ENCODE peak calls at places on chromosomes 1 and 21, in six cellular contexts. E is NCI-H748 treated with DMSO at 0.1 percent for 48 hours; B is C1 segment of cervical spinal cord; U is activated T-helper 1 cell treated with Interleukin-2 at 50 U/mL for 16 hours; L is activated naive CD4-positive, alpha-beta T cell treated with anti-CD3 and anti-CD28 coated beads, Interleukin-2, amount 50 U/mL, for 16 hours; F is fibroblast of lung. O is an unnamed sample.

GRCh38 chr1:219298581-219299148 is 125.0 kb downstream of the LYPLAL1 start:
- DNase-seq in B (no peak), U (no peak), E (no peak), F (no peak), L (no peak), O (no peak)

GRCh38 chr21:27085387-27085786 is 118.5 kb upstream of the ADAMTS5 start:
- DNase-seq in B (no peak), F (no peak), E (no peak), U (no peak), L (no peak), O (no peak)

GRCh38 chr21:45555251-45555556 is 13.0 kb upstream of the SLC19A1 start:
- DNase-seq in U (no peak), B (no peak), L (no peak), E (no peak), F (no peak), O (no peak)

GRCh38 chr1:40310983-40311642 is 6.0 kb downstream of the COL9A2 start:
- DNase-seq in L (no peak), E (no peak), F (no peak), B (no peak), U (no peak), O (no peak)

GRCh38 chr1:173639102-173639501 is 4.0 kb downstream of the TEX50 start:
- DNase-seq in E (no peak), F (no peak), L (no peak), U (no peak), B (no peak), O (no peak)

GRCh38 chr21:43362306-43362927 is 64.5 kb downstream of the SIK1 start:
- DNase-seq in B (peak; percentile 19), L (peak; percentile 78), F (peak; percentile 77), U (peak; percentile 63), E (no peak), O (no peak)

GRCh38 chr1:10179751-10180150 is 30.6 kb upstream of the KIF1B start:
- DNase-seq in L (no peak), U (no peak), E (no peak), F (no peak), B (no peak), O (no peak)

GRCh38 chr1:8525291-8526275 is 207.7 kb downstream of the SLC45A1 start:
- DNase-seq in B (peak; percentile 69), U (peak; percentile 41), E (peak; percentile 82), L (peak; percentile 73), F (peak; percentile 99), O (peak; percentile 91)

GRCh38 chr1:5522605-5523145 is 469.6 kb downstream of the NPHP4 start:
- DNase-seq in U (no peak), L (no peak), B (no peak), F (no peak), E (no peak), O (no peak)

GRCh38 chr1:117638141-117638540 is 32.3 kb downstream of the TENT5C start:
- DNase-seq in B (no peak), U (no peak), F (no peak), E (no peak), L (no peak), O (no peak)

GRCh38 chr1:56958526-56958925 is 7.3 kb downstream of the C8B start:
- DNase-seq in F (peak; percentile 10), U (no peak), E (no peak), L (no peak), B (no peak), O (no peak)

GRCh38 chr1:91651671-91652071 is 151.0 kb downstream of the CDC7 start:
- DNase-seq in L (no peak), U (no peak), E (no peak), B (no peak), F (peak; percentile 96), O (no peak)

GRCh38 chr1:10598088-10598712 is 123.5 kb downstream of the PEX14 start:
- DNase-seq in E (no peak), F (no peak), B (no peak), L (no peak), U (no peak), O (peak; percentile 52)

GRCh38 chr1:233710507-233710906 is 96.6 kb downstream of the KCNK1 start:
- DNase-seq in E (no peak), U (no peak), B (no peak), F (no peak), L (no peak), O (no peak)

GRCh38 chr1:196466656-196467055 is 141.6 kb downstream of the KCNT2 start:
- DNase-seq in F (peak; percentile 67), B (no peak), L (no peak), U (no peak), E (no peak), O (no peak)

GRCh38 chr1:162389971-162390370 is 8.4 kb downstream of the C1orf226 start:
- DNase-seq in U (no peak), L (no peak), B (no peak), E (no peak), F (no peak), O (no peak)

GRCh38 chr1:60978421-60979357 is 103.7 kb upstream of the NFIA start:
- DNase-seq in U (no peak), L (peak; percentile 22), F (peak; percentile 67), B (no peak), E (peak; percentile 18), O (no peak)

GRCh38 chr1:184513421-184513820 is 126.6 kb downstream of the C1orf21 start:
- DNase-seq in E (no peak), B (no peak), F (no peak), U (no peak), L (no peak), O (no peak)

GRCh38 chr1:218361298-218362065 is 16.3 kb downstream of the TGFB2 start:
- DNase-seq in L (no peak), E (peak; percentile 37), U (no peak), F (peak; percentile 83), B (no peak), O (no peak)

GRCh38 chr21:45169682-45170081 is 95.3 kb downstream of the ADARB1 start:
- DNase-seq in B (no peak), U (no peak), E (no peak), L (no peak), F (no peak), O (no peak)

O was measured in COR-L47.